ENCODE peak calls at places on chromosomes 3 and 15, in nine cellular contexts. O, H, E, F, S, R, N, B and Q are unnamed samples.

GRCh38 chr3:34678580-34678979 is 880.1 kb downstream of the PDCD6IP start:
- DNase-seq in O (no peak), H (no peak), E (no peak), F (no peak), S (no peak), R (no peak), N (no peak), B (no peak), Q (no peak)

GRCh38 chr3:183824761-183825379 is 507 bp downstream of the MAP6D1 start:
- DNase-seq in O (no peak), H (peak; percentile 49), E (no peak), F (no peak), S (no peak), R (no peak), N (no peak), B (peak; percentile 23), Q (no peak)

GRCh38 chr3:170997966-170998913 is 28.3 kb downstream of the SLC2A2 start:
- DNase-seq in O (no peak), H (no peak), E (no peak), F (no peak), S (no peak), R (peak; percentile 20), N (no peak), B (peak; percentile 2), Q (no peak)

GRCh38 chr3:98690876-98691275 is 72.3 kb upstream of the ST3GAL6 start:
- DNase-seq in O (no peak), H (no peak), E (no peak), F (no peak), S (no peak), R (no peak), N (no peak), B (peak; percentile 21), Q (no peak)

GRCh38 chr3:22922317-22922716 is 280.8 kb upstream of the UBE2E2 start:
- DNase-seq in O (no peak), H (no peak), E (peak; percentile 57), F (no peak), S (peak; percentile 7), R (no peak), N (no peak), B (peak; percentile 30), Q (no peak)

GRCh38 chr15:92902723-92903587 is 2.8 kb downstream of the CHD2 start:
- DNase-seq in O (no peak), H (no peak), E (peak; percentile 58), F (no peak), S (no peak), R (no peak), N (no peak), B (peak; percentile 40), Q (peak; percentile 2)

GRCh38 chr3:172666181-172666872 is 44.5 kb downstream of the NCEH1 start:
- DNase-seq in O (no peak), H (no peak), E (peak; percentile 11), F (no peak), S (no peak), R (no peak), N (no peak), B (peak; percentile 75), Q (no peak)

GRCh38 chr15:98518823-98519561 is 129.3 kb upstream of the IGF1R start:
- DNase-seq in O (peak; percentile 78), H (peak; percentile 71), E (peak; percentile 75), F (no peak), S (peak; percentile 66), R (peak; percentile 32), N (peak; percentile 52), B (peak; percentile 78), Q (peak; percentile 65)

GRCh38 chr15:67945951-67946700 is 106.3 kb upstream of the RNU6-1 start:
- DNase-seq in O (no peak), H (peak; percentile 91), E (peak; percentile 16), F (no peak), S (no peak), R (no peak), N (peak; percentile 56), B (peak; percentile 26), Q (peak; percentile 30)

GRCh38 chr3:87674397-87675161 is 384.2 kb downstream of the CGGBP1 start:
- DNase-seq in O (no peak), H (no peak), E (peak; percentile 13), F (no peak), S (no peak), R (no peak), N (no peak), B (no peak), Q (no peak)

GRCh38 chr3:194979173-194979572 is 291.8 kb downstream of the XXYLT1 start:
- DNase-seq in O (no peak), H (no peak), E (no peak), F (no peak), S (no peak), R (no peak), N (no peak), B (no peak), Q (no peak)

GRCh38 chr3:190747566-190747965 is 114.9 kb downstream of the GMNC start:
- DNase-seq in O (no peak), H (no peak), E (no peak), F (no peak), S (no peak), R (no peak), N (no peak), B (no peak), Q (no peak)

GRCh38 chr3:186217820-186218164 is 108.9 kb upstream of the ETV5 start:
- DNase-seq in O (no peak), H (no peak), E (no peak), F (no peak), S (no peak), R (no peak), N (no peak), B (peak; percentile 48), Q (no peak)

GRCh38 chr3:120033594-120033993 is 60.7 kb downstream of the GSK3B start:
- DNase-seq in O (no peak), H (no peak), E (peak; percentile 33), F (no peak), S (no peak), R (no peak), N (no peak), B (no peak), Q (no peak)

GRCh38 chr3:106208266-106208665 is 339.5 kb upstream of the CBLB start:
- DNase-seq in O (no peak), H (no peak), E (no peak), F (no peak), S (no peak), R (no peak), N (no peak), B (no peak), Q (no peak)

GRCh38 chr15:79881254-79881653 is 15.6 kb downstream of the MTHFS start:
- DNase-seq in O (no peak), H (no peak), E (no peak), F (no peak), S (no peak), R (no peak), N (no peak), B (no peak), Q (no peak)